ENCODE peak calls at places on chromosomes 7 and 10, in six cellular contexts. O, N, G, M, X and Q are unnamed samples.

GRCh38 chr10:89283174-89283987 is 18.5 kb upstream of the IFIT2 start:
- DNase-seq in G (no peak), M (no peak), N (no peak), O (no peak), X (no peak), Q (no peak)

GRCh38 chr10:115503546-115503945 is 410.4 kb downstream of the ATRNL1 start:
- DNase-seq in N (no peak), G (no peak), M (no peak), O (no peak), X (no peak), Q (no peak)

GRCh38 chr10:54441286-54441685 is 359.7 kb downstream of the PCDH15 start:
- DNase-seq in X (no peak), N (no peak), M (no peak), G (no peak), O (no peak), Q (no peak)

GRCh38 chr7:138081868-138082267 is 5.6 kb downstream of the AKR1D1 start:
- DNase-seq in M (no peak), X (no peak), N (no peak), O (no peak), G (no peak), Q (no peak)

GRCh38 chr10:112332022-112332421 is 41.9 kb upstream of the ACSL5 start:
- DNase-seq in G (no peak), X (no peak), N (no peak), O (no peak), M (no peak), Q (no peak)

GRCh38 chr10:132158122-132158741 is 28.5 kb upstream of the DPYSL4 start:
- DNase-seq in N (no peak), M (no peak), O (no peak), G (peak), X (no peak), Q (peak)

GRCh38 chr7:2157473-2158279 is 75.1 kb downstream of the MAD1L1 start:
- DNase-seq in M (no peak), N (no peak), X (no peak), O (no peak), G (no peak), Q (no peak)

GRCh38 chr10:109899578-109900355 is 23.5 kb downstream of the XPNPEP1 start:
- DNase-seq in G (no peak), M (no peak), X (no peak), N (no peak), O (no peak), Q (no peak)

GRCh38 chr10:119281581-119282071 is 74.3 kb downstream of the GRK5 start:
- DNase-seq in G (no peak), N (no peak), O (no peak), M (no peak), X (no peak), Q (no peak)